ENCODE peak calls at places on chromosomes 16 and 17, in four cellular contexts. Z, Y, B and L are unnamed samples.

GRCh38 chr17:56598471-56598870 is 5.0 kb downstream of the NOG start:
- DNase-seq in Z (no peak), Y (no peak), B (no peak), L (no peak)

GRCh38 chr16:50288920-50289319 is 22.6 kb downstream of the ADCY7 start:
- DNase-seq in Z (no peak), Y (no peak), B (no peak), L (no peak)

GRCh38 chr17:38922538-38923291 is 2.7 kb upstream of the LASP1NB start:
- DNase-seq in Z (no peak), Y (no peak), B (no peak), L (no peak)

GRCh38 chr17:48646183-48647102 is 20.3 kb upstream of the HOXB9 start:
- DNase-seq in Z (peak), Y (no peak), B (peak), L (peak)

GRCh38 chr16:75764154-75764768 is 38.0 kb upstream of the CPHXL start:
- DNase-seq in Z (peak), Y (peak), B (peak), L (peak)

GRCh38 chr16:80063028-80063767 is 462.7 kb upstream of the MAF start:
- DNase-seq in Z (no peak), Y (no peak), B (no peak), L (no peak)

GRCh38 chr17:82407255-82407654 is 10.9 kb upstream of the HEXD start:
- DNase-seq in Z (no peak), Y (no peak), B (no peak), L (no peak)

GRCh38 chr17:81871387-81872120 is 417 bp upstream of the ARHGDIA start:
- DNase-seq in Z (peak), Y (peak), B (peak), L (peak)

GRCh38 chr17:50928662-50929061 is 62.5 kb upstream of the TOB1 start:
- DNase-seq in Z (no peak), Y (no peak), B (no peak), L (no peak)

GRCh38 chr17:38322156-38322779 is 21.5 kb downstream of the GPR179 start:
- DNase-seq in Z (peak), Y (peak), B (peak), L (peak)

GRCh38 chr17:34254651-34255380 is at the start of gene CCL2:
- DNase-seq in Z (no peak), Y (peak), B (no peak), L (no peak)

GRCh38 chr17:4480929-4481898 is 17.5 kb upstream of the SPNS2 start:
- DNase-seq in Z (no peak), Y (no peak), B (peak), L (peak)

GRCh38 chr16:88769617-88770458 is 15.2 kb downstream of the PIEZO1 start:
- DNase-seq in Z (peak), Y (peak), B (peak), L (peak)

GRCh38 chr17:66652840-66653507 is 181.9 kb upstream of the CACNG5 start:
- DNase-seq in Z (no peak), Y (no peak), B (peak), L (no peak)

GRCh38 chr17:21124096-21124495 is 2.7 kb upstream of the DHRS7B start:
- DNase-seq in Z (no peak), Y (no peak), B (peak), L (no peak)

GRCh38 chr17:60039096-60039495 is 39.6 kb downstream of the HEATR6 start:
- DNase-seq in Z (no peak), Y (no peak), B (no peak), L (no peak)

GRCh38 chr17:17091276-17091675 is 49.0 kb downstream of the MPRIP start:
- DNase-seq in Z (no peak), Y (no peak), B (no peak), L (no peak)

GRCh38 chr16:89057738-89058137 is 35.9 kb upstream of the ACSF3 start:
- DNase-seq in Z (no peak), Y (no peak), B (no peak), L (no peak)

GRCh38 chr16:77496934-77497333 is 62.1 kb upstream of the ADAMTS18 start:
- DNase-seq in Z (no peak), Y (no peak), B (no peak), L (no peak)

GRCh38 chr16:84042879-84043485 is 387 bp upstream of the SLC38A8 start:
- DNase-seq in Z (no peak), Y (peak), B (no peak), L (no peak)

GRCh38 chr17:8965394-8966168 is at the start of gene PIK3R5:
- DNase-seq in Z (peak), Y (peak), B (peak), L (peak)

GRCh38 chr17:48555616-48556533 is 11.0 kb upstream of the HOXB2 start:
- DNase-seq in Z (peak), Y (peak), B (peak), L (no peak)

GRCh38 chr17:48539177-48539576 is 5.7 kb downstream of the HOXB2 start:
- DNase-seq in Z (no peak), Y (no peak), B (no peak), L (no peak)

GRCh38 chr17:82442643-82443464 is 7.7 kb downstream of the CYBC1 start:
- DNase-seq in Z (peak), Y (no peak), B (no peak), L (no peak)

GRCh38 chr17:1853698-1854097 is 23.9 kb downstream of the RPA1 start:
- DNase-seq in Z (no peak), Y (no peak), B (no peak), L (no peak)

GRCh38 chr16:16109453-16110110 is 113.7 kb downstream of the ABCC6 start:
- DNase-seq in Z (no peak), Y (no peak), B (no peak), L (no peak)

GRCh38 chr16:75287708-75288107 is 36.3 kb upstream of the BCAR1 start:
- DNase-seq in Z (no peak), Y (no peak), B (no peak), L (no peak)

GRCh38 chr16:20676867-20677266 is 20.6 kb downstream of the ACSM1 start:
- DNase-seq in Z (no peak), Y (no peak), B (no peak), L (no peak)
- TF ChIP-seq CTCF in Z (peak), Y (no peak), B (peak), L (no peak)

GRCh38 chr16:60199154-60199553 is 1465.0 kb upstream of the GOT2 start:
- DNase-seq in Z (no peak), Y (no peak), B (no peak), L (no peak)

GRCh38 chr16:60204221-60204620 is 1470.1 kb upstream of the GOT2 start:
- DNase-seq in Z (no peak), Y (no peak), B (no peak), L (no peak)

GRCh38 chr16:60206511-60206910 is 1472.4 kb upstream of the GOT2 start:
- DNase-seq in Z (no peak), Y (no peak), B (no peak), L (no peak)

GRCh38 chr16:60200161-60200560 is 1466.0 kb upstream of the GOT2 start:
- DNase-seq in Z (no peak), Y (no peak), B (no peak), L (no peak)

GRCh38 chr16:60203525-60204124 is 1469.5 kb upstream of the GOT2 start:
- DNase-seq in Z (no peak), Y (peak), B (no peak), L (no peak)
- TF ChIP-seq CTCF in Z (no peak), Y (no peak), B (no peak), L (no peak)

DNA sequence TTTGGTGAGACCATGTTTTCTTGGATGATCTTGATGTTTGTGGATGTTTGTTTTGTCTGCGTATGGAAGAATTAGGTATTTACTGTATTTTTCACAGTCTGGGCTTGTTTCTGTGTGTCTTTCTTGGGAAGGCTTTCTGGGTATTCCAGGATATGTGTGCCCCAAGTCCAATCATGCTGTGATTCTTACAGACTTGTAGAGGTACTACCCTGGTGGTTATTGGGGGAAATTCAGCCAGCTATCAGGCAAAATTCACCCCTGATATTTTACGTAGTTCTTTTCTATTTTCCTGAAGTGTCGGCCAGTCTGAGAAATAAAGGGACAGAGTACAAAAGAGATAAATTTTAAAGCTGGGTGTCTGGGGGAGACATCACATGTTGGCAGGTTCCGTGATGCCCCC is 33.4 kb upstream of the ARL4D start:
- DNase-seq in Z (no peak), Y (no peak), B (no peak), L (no peak)
- TF ChIP-seq CTCF in Z (peak), Y (no peak), B (peak), L (no peak)

GRCh38 chr17:63698381-63698885 is 1.5 kb downstream of the LIMD2 start:
- DNase-seq in Z (no peak), Y (no peak), B (no peak), L (no peak)

GRCh38 chr17:63698886-63699637 is 863 bp downstream of the LIMD2 start:
- DNase-seq in Z (peak), Y (no peak), B (peak), L (peak)

GRCh38 chr17:63696381-63696961 is 3.5 kb downstream of the LIMD2 start:
- DNase-seq in Z (no peak), Y (peak), B (peak), L (peak)

GRCh38 chr17:63695889-63696288 is 4.0 kb downstream of the LIMD2 start:
- DNase-seq in Z (no peak), Y (no peak), B (no peak), L (no peak)

DNA sequence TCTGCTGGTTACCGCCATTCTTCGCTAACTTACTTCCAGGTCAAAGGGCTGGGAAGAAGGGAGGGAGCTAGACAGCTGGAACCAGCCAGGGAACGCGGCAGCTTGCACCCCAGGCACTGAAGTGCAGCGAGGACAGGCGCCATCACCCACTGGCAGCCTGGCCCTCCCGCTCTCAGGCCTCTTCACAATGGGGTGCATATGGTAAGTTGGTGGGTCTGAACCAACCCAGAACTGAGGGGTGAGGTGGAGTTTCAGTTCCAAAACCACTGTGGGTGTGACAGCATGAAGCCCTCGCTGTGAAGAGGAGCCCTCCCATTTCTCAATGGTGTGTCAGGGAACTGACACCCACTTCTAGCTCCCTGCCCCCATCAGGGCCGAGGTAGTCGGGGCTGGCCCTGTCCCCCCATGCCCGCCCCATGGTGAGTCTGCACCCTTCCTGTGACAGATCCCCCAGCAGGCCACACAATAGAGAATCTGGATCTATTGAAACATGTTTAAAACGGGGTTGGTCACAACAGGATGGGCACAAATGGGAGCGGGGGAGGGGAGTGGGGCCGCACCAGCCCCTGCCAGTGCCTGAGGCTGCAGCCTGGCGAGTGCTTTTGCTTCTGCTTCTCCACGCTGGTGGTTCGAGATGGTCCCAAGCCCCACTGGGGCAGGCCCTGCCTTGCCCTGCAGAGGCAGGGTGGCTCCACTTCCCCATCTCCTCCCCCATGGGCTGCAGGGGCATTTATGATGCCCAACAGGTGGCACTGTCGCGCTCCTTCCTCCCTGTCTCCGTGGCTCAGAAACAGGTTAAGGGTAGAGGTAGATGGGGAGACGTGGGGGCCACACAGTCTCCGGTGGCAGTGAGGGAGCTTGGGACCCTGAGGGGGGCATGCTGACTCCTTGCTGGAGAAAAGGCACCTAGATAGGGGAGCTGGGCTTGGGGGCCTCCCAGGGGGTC is 2.3 kb downstream of the LIMD2 start:
- DNase-seq in Z (peak), Y (no peak), B (peak), L (peak)
- TF ChIP-seq CTCF in Z (peak), Y (peak), B (peak), L (peak)

DNA sequence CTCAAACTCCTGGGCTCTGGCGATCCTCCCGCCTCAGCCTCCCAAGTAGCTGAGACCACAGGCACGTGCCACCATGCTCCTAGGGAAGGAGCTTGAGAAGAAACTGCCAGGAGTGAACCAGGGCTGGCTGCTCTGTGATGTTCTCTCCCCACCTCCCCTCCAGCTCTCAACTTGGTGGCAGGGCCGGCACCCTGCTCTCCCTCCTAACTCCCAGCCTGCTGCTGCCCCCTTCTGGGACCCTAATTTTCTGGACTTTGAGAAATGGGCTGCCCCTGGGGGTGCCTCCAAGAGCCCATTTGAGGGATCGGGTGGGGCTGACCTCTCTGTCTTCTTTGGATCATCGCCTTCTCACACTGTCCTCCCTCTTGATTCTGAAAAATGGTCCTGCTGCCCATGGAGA is 14.9 kb upstream of the STAT3 start:
- DNase-seq in Z (no peak), Y (peak), B (peak), L (peak)
- TF ChIP-seq CTCF in Z (no peak), Y (peak), B (peak), L (peak)